ENCODE peak calls at places on chromosomes 13 and 19, in six cellular contexts. Y is BJ, F is kidney, N is HL-60, M is right lobe of liver, R is kidney epithelial cell. O is an unnamed sample.

GRCh38 chr13:95643009-95643408 is 1.5 kb downstream of the DZIP1 start:
- DNase-seq in Y (no peak), F (no peak), N (no peak), M (no peak), R (no peak), O (no peak)

GRCh38 chr19:39363909-39364457 is 21.8 kb downstream of the SAMD4B start:
- DNase-seq in Y (no peak), F (peak), N (no peak), M (no peak), R (no peak), O (no peak)

GRCh38 chr19:37506387-37507166 is at the start of gene ZNF793:
- DNase-seq in Y (peak), F (peak), N (peak), M (peak), R (peak), O (no peak)

GRCh38 chr13:42747399-42747873 is 33.9 kb upstream of the FAM216B start:
- DNase-seq in Y (peak), F (no peak), N (no peak), M (no peak), R (peak), O (peak)

GRCh38 chr19:10863107-10863700 is 8.1 kb upstream of the CARM1 start:
- DNase-seq in Y (no peak), F (peak), N (no peak), M (no peak), R (peak), O (no peak)

GRCh38 chr19:47697863-47698609 is 15.2 kb upstream of the EHD2 start:
- DNase-seq in Y (no peak), F (peak), N (peak), M (peak), R (peak), O (peak)

GRCh38 chr19:16588089-16588823 is 16.0 kb upstream of the SLC35E1 start:
- DNase-seq in Y (no peak), F (no peak), N (peak), M (no peak), R (no peak), O (no peak)

GRCh38 chr19:15427991-15428471 is 9.2 kb upstream of the AKAP8L start:
- DNase-seq in Y (no peak), F (no peak), N (no peak), M (no peak), R (no peak), O (no peak)

GRCh38 chr19:8526345-8527062 is 12.5 kb upstream of the ZNF414 start:
- DNase-seq in Y (peak), F (peak), N (no peak), M (peak), R (peak), O (peak)

GRCh38 chr13:112885242-112885781 is 83.7 kb upstream of the MCF2L start:
- DNase-seq in Y (no peak), F (no peak), N (no peak), M (no peak), R (no peak), O (no peak)

GRCh38 chr13:71906438-71906837 is 39.4 kb upstream of the DACH1 start:
- DNase-seq in Y (no peak), F (no peak), N (no peak), M (no peak), R (no peak), O (no peak)

GRCh38 chr19:3095375-3096191 is 1.4 kb downstream of the GNA11 start:
- DNase-seq in Y (no peak), F (peak), N (no peak), M (peak), R (no peak), O (no peak)

GRCh38 chr19:6925801-6926751 is 38.7 kb downstream of the ADGRE1 start:
- DNase-seq in Y (no peak), F (no peak), N (no peak), M (no peak), R (no peak), O (no peak)

GRCh38 chr13:107866666-107867623 is 348.4 kb downstream of the LIG4 start:
- DNase-seq in Y (no peak), F (peak), N (no peak), M (no peak), R (no peak), O (no peak)

GRCh38 chr19:4503224-4504170 is 14.8 kb downstream of the PLIN4 start:
- DNase-seq in Y (no peak), F (no peak), N (no peak), M (no peak), R (no peak), O (no peak)

GRCh38 chr13:49533011-49533410 is 37.3 kb downstream of the PHF11 start:
- DNase-seq in Y (no peak), F (no peak), N (no peak), M (no peak), R (no peak), O (no peak)

GRCh38 chr19:872266-872951 is 12.9 kb downstream of the CFD start:
- DNase-seq in Y (no peak), F (peak), N (peak), M (no peak), R (no peak), O (no peak)

GRCh38 chr19:49201042-49201441 is 43.5 kb downstream of the TRPM4 start:
- DNase-seq in Y (no peak), F (no peak), N (no peak), M (no peak), R (no peak), O (no peak)

GRCh38 chr13:21139374-21139773 is 37.0 kb downstream of the SKA3 start:
- DNase-seq in Y (no peak), F (no peak), N (no peak), M (no peak), R (no peak), O (no peak)

GRCh38 chr19:15248648-15249559 is 16.7 kb upstream of the EPHX3 start:
- DNase-seq in Y (peak), F (peak), N (no peak), M (peak), R (peak), O (no peak)

GRCh38 chr13:112651306-112651705 is 38.5 kb upstream of the ATP11A start:
- DNase-seq in Y (no peak), F (no peak), N (no peak), M (peak), R (no peak), O (no peak)

GRCh38 chr13:71290963-71291937 is 575.8 kb downstream of the DACH1 start:
- DNase-seq in Y (no peak), F (no peak), N (peak), M (peak), R (peak), O (no peak)

GRCh38 chr13:45511310-45512147 is 46.8 kb downstream of the COG3 start:
- DNase-seq in Y (peak), F (no peak), N (peak), M (no peak), R (peak), O (peak)

GRCh38 chr19:35328851-35329285 is at the start of gene CD22:
- DNase-seq in Y (no peak), F (no peak), N (peak), M (no peak), R (no peak), O (no peak)
- H3K4me3 ChIP-seq in Y (no peak), F (no peak), N (no peak), M (no peak), R (no peak), O (no peak)

GRCh38 chr19:28291874-28292273 is 921.1 kb downstream of the UQCRFS1 start:
- DNase-seq in Y (no peak), F (no peak), N (no peak), M (no peak), R (no peak), O (no peak)
- TF ChIP-seq CTCF in Y (no peak), F (no peak), N (no peak), M (no peak), R (no peak), O (no peak)

DNA sequence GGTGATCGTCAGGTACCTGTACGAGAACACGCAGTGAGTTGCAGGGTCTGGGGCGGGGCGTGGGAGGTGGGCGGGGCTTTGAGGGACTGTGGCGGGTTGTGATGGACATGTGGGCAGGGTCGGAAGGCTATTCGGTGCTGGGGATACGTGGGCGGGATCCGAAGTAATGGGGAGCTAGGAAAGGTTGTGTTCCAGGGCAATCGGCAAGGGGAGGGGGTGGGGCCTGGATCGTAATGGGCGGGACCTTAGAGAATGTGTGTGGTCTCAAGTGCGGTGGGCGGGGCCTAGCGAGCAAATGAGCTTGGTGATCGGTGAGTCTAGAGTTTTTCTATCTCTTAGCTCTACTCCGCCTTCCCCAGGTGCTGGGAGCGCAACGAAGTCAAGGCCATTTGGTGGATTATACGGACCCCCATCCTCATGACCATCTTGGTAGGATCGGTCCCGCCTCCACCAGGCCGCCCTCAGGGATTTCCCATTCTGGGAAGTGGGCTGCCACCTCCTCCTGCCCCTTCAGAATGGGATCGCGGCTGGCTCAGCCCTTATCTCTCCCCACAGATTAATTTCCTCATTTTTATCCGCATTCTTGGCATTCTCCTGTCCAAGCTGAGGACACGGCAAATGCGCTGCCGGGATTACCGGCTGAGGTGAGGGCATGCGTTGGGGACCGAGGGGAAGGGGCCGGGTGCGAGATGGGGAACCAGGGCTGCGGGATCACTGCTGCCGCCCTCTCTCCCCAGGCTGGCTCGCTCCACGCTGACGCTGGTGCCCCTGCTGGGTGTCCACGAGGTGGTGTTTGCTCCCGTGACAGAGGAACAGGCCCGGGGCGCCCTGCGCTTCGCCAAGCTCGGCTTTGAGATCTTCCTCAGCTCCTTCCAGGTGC is 9.6 kb downstream of the GIPR start:
- DNase-seq in Y (no peak), F (peak), N (peak), M (peak), R (peak), O (no peak)
- H3K4me3 ChIP-seq in Y (peak), F (no peak), N (no peak), M (no peak), R (peak), O (peak)

GRCh38 chr13:28179974-28180373 is 41.6 kb downstream of the PAN3 start:
- DNase-seq in Y (no peak), F (no peak), N (no peak), M (no peak), R (no peak), O (no peak)
- TF ChIP-seq CTCF in Y (no peak), F (no peak), N (no peak), M (no peak), R (no peak), O (no peak)

GRCh38 chr13:110398564-110399507 is 91.8 kb downstream of the COL4A2 start:
- DNase-seq in Y (no peak), F (no peak), N (no peak), M (no peak), R (no peak), O (no peak)

GRCh38 chr13:110394371-110394841 is 87.3 kb downstream of the COL4A2 start:
- DNase-seq in Y (no peak), F (no peak), N (no peak), M (no peak), R (no peak), O (no peak)

GRCh38 chr13:110396476-110396875 is 89.4 kb downstream of the COL4A2 start:
- DNase-seq in Y (no peak), F (no peak), N (no peak), M (no peak), R (no peak), O (no peak)

GRCh38 chr13:110397445-110397844 is 90.4 kb downstream of the COL4A2 start:
- DNase-seq in Y (no peak), F (no peak), N (no peak), M (no peak), R (no peak), O (no peak)

GRCh38 chr13:110396913-110397379 is 89.9 kb downstream of the COL4A2 start:
- DNase-seq in Y (peak), F (peak), N (no peak), M (no peak), R (peak), O (peak)
- H3K4me3 ChIP-seq in Y (peak), F (no peak), N (no peak), M (no peak), R (no peak), O (peak)

GRCh38 chr13:24995225-24995804 is 100.6 kb upstream of the PABPC3 start:
- DNase-seq in Y (peak), F (no peak), N (peak), M (peak), R (peak), O (peak)
- TF ChIP-seq CTCF in Y (peak), F (peak), N (peak), M (peak), R (peak), O (peak)

GRCh38 chr19:36112678-36113077 is 1.7 kb downstream of the OVOL3 start:
- DNase-seq in Y (no peak), F (no peak), N (no peak), M (no peak), R (no peak), O (no peak)

GRCh38 chr19:36114763-36115452 is at the start of gene POLR2I:
- DNase-seq in Y (peak), F (peak), N (peak), M (peak), R (peak), O (peak)

GRCh38 chr19:36111200-36111539 is 227 bp downstream of the OVOL3 start:
- DNase-seq in Y (no peak), F (no peak), N (no peak), M (no peak), R (no peak), O (no peak)

GRCh38 chr19:36113895-36114762 is 546 bp downstream of the POLR2I start:
- DNase-seq in Y (no peak), F (no peak), N (peak), M (no peak), R (no peak), O (no peak)

DNA sequence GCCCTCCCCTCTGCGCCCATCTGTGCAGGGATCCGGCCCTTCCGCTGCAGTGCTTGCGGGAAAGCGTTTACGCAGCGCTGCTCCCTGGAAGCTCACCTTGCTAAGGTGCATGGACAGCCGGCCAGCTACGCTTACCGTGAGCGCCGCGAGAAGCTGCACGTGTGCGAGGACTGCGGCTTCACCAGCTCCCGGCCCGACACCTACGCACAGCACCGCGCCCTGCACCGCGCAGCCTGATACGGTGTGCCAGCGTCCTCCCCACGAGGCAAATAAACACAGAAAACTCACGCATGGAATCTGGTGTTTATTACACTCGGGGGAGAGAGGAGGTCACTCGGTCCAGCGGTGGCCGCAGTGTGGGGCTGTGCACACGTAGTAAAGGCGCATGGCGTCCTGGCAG is 1.2 kb downstream of the POLR2I start:
- DNase-seq in Y (no peak), F (no peak), N (no peak), M (no peak), R (no peak), O (no peak)
- H3K4me3 ChIP-seq in Y (peak), F (no peak), N (peak), M (no peak), R (peak), O (peak)